ENCODE peak calls at places on chromosomes 1 and 21, in five cellular contexts. One of them, this sample, is unnamed.

GRCh38 chr1:176205322-176205914 is 1.7 kb downstream of the COP1 start:
- DNase-seq in activated naive CD4-positive, alpha-beta T cell treated with anti-CD3 and anti-CD28 coated beads, Interleukin-2, amount 10 ng/mL, durations not matched to agents 7 days and 5 days: no peak
- DNase-seq in HS-5: peak; percentile 24
- DNase-seq in GF-D8: peak; percentile 17
- DNase-seq in anterior cingulate cortex: no peak
- DNase-seq in this sample: no peak

GRCh38 chr1:78255378-78255777 is 209.6 kb downstream of the GIPC2 start:
- DNase-seq in activated naive CD4-positive, alpha-beta T cell treated with anti-CD3 and anti-CD28 coated beads, Interleukin-2, amount 10 ng/mL, durations not matched to agents 7 days and 5 days: no peak
- DNase-seq in HS-5: no peak
- DNase-seq in GF-D8: no peak
- DNase-seq in anterior cingulate cortex: no peak
- DNase-seq in this sample: no peak

GRCh38 chr1:89873757-89874156 is 52.9 kb downstream of the LRRC8D start:
- DNase-seq in activated naive CD4-positive, alpha-beta T cell treated with anti-CD3 and anti-CD28 coated beads, Interleukin-2, amount 10 ng/mL, durations not matched to agents 7 days and 5 days: no peak
- DNase-seq in HS-5: no peak
- DNase-seq in GF-D8: no peak
- DNase-seq in anterior cingulate cortex: no peak
- DNase-seq in this sample: no peak

GRCh38 chr1:165403835-165404482 is 41.0 kb downstream of the RXRG start:
- DNase-seq in activated naive CD4-positive, alpha-beta T cell treated with anti-CD3 and anti-CD28 coated beads, Interleukin-2, amount 10 ng/mL, durations not matched to agents 7 days and 5 days: peak; percentile 57
- DNase-seq in HS-5: no peak
- DNase-seq in GF-D8: no peak
- DNase-seq in anterior cingulate cortex: no peak
- DNase-seq in this sample: no peak

GRCh38 chr1:164716992-164717703 is 158.2 kb downstream of the PBX1 start:
- DNase-seq in activated naive CD4-positive, alpha-beta T cell treated with anti-CD3 and anti-CD28 coated beads, Interleukin-2, amount 10 ng/mL, durations not matched to agents 7 days and 5 days: no peak
- DNase-seq in HS-5: no peak
- DNase-seq in GF-D8: no peak
- DNase-seq in anterior cingulate cortex: no peak
- DNase-seq in this sample: no peak

GRCh38 chr1:112581530-112582192 is 37.3 kb downstream of the ST7L start:
- DNase-seq in activated naive CD4-positive, alpha-beta T cell treated with anti-CD3 and anti-CD28 coated beads, Interleukin-2, amount 10 ng/mL, durations not matched to agents 7 days and 5 days: no peak
- DNase-seq in HS-5: peak; percentile 5
- DNase-seq in GF-D8: no peak
- DNase-seq in anterior cingulate cortex: no peak
- DNase-seq in this sample: no peak

GRCh38 chr21:37452222-37452621 is 85.6 kb downstream of the DYRK1A start:
- DNase-seq in activated naive CD4-positive, alpha-beta T cell treated with anti-CD3 and anti-CD28 coated beads, Interleukin-2, amount 10 ng/mL, durations not matched to agents 7 days and 5 days: no peak
- DNase-seq in HS-5: peak; percentile 49
- DNase-seq in GF-D8: no peak
- DNase-seq in anterior cingulate cortex: no peak
- DNase-seq in this sample: no peak

GRCh38 chr1:43238104-43238503 is 31.7 kb upstream of the TMEM125 start:
- DNase-seq in activated naive CD4-positive, alpha-beta T cell treated with anti-CD3 and anti-CD28 coated beads, Interleukin-2, amount 10 ng/mL, durations not matched to agents 7 days and 5 days: peak; percentile 70
- DNase-seq in HS-5: no peak
- DNase-seq in GF-D8: peak; percentile 8
- DNase-seq in anterior cingulate cortex: peak; percentile 27
- DNase-seq in this sample: peak; percentile 70

GRCh38 chr1:169931795-169932195 is 38.1 kb upstream of the SCYL3 start:
- DNase-seq in activated naive CD4-positive, alpha-beta T cell treated with anti-CD3 and anti-CD28 coated beads, Interleukin-2, amount 10 ng/mL, durations not matched to agents 7 days and 5 days: no peak
- DNase-seq in HS-5: no peak
- DNase-seq in GF-D8: no peak
- DNase-seq in anterior cingulate cortex: no peak
- DNase-seq in this sample: no peak

GRCh38 chr1:202765726-202766125 is 42.5 kb downstream of the KDM5B start:
- DNase-seq in activated naive CD4-positive, alpha-beta T cell treated with anti-CD3 and anti-CD28 coated beads, Interleukin-2, amount 10 ng/mL, durations not matched to agents 7 days and 5 days: no peak
- DNase-seq in HS-5: peak; percentile 1
- DNase-seq in GF-D8: no peak
- DNase-seq in anterior cingulate cortex: no peak
- DNase-seq in this sample: no peak

GRCh38 chr1:6600410-6601048 is 2.1 kb downstream of the KLHL21 start:
- DNase-seq in activated naive CD4-positive, alpha-beta T cell treated with anti-CD3 and anti-CD28 coated beads, Interleukin-2, amount 10 ng/mL, durations not matched to agents 7 days and 5 days: no peak
- DNase-seq in HS-5: no peak
- DNase-seq in GF-D8: no peak
- DNase-seq in anterior cingulate cortex: no peak
- DNase-seq in this sample: no peak

GRCh38 chr1:2633401-2633935 is 652 bp upstream of the MMEL1 start:
- DNase-seq in activated naive CD4-positive, alpha-beta T cell treated with anti-CD3 and anti-CD28 coated beads, Interleukin-2, amount 10 ng/mL, durations not matched to agents 7 days and 5 days: no peak
- DNase-seq in HS-5: no peak
- DNase-seq in GF-D8: no peak
- DNase-seq in anterior cingulate cortex: no peak
- DNase-seq in this sample: no peak

GRCh38 chr1:207495816-207496792 is at the start of gene CR1:
- DNase-seq in activated naive CD4-positive, alpha-beta T cell treated with anti-CD3 and anti-CD28 coated beads, Interleukin-2, amount 10 ng/mL, durations not matched to agents 7 days and 5 days: peak; percentile 64
- DNase-seq in HS-5: no peak
- DNase-seq in GF-D8: no peak
- DNase-seq in anterior cingulate cortex: no peak
- DNase-seq in this sample: no peak

GRCh38 chr1:213507472-213508223 is 456.6 kb downstream of the RPS6KC1 start:
- DNase-seq in activated naive CD4-positive, alpha-beta T cell treated with anti-CD3 and anti-CD28 coated beads, Interleukin-2, amount 10 ng/mL, durations not matched to agents 7 days and 5 days: no peak
- DNase-seq in HS-5: no peak
- DNase-seq in GF-D8: no peak
- DNase-seq in anterior cingulate cortex: no peak
- DNase-seq in this sample: no peak

GRCh38 chr1:156495401-156496140 is 5.0 kb downstream of the MEF2D start:
- DNase-seq in activated naive CD4-positive, alpha-beta T cell treated with anti-CD3 and anti-CD28 coated beads, Interleukin-2, amount 10 ng/mL, durations not matched to agents 7 days and 5 days: no peak
- DNase-seq in HS-5: no peak
- DNase-seq in GF-D8: no peak
- DNase-seq in anterior cingulate cortex: no peak
- DNase-seq in this sample: no peak

GRCh38 chr1:226661965-226662364 is 77.1 kb downstream of the ITPKB start:
- DNase-seq in activated naive CD4-positive, alpha-beta T cell treated with anti-CD3 and anti-CD28 coated beads, Interleukin-2, amount 10 ng/mL, durations not matched to agents 7 days and 5 days: no peak
- DNase-seq in HS-5: no peak
- DNase-seq in GF-D8: no peak
- DNase-seq in anterior cingulate cortex: peak; percentile 13
- DNase-seq in this sample: no peak